ENCODE peak calls at places on chromosomes 13 and 19, in four cellular contexts. O is stimulated activated CD4-positive, alpha-beta T cell treated with anti-CD3 and anti-CD28 coated beads, Interleukin-4, amount 100 ng/mL, for 4 hours; I is AG09319; H is omental fat pad. C is an unnamed sample.

GRCh38 chr13:104984296-104984818 is 1551.1 kb downstream of the EFNB2 start:
- DNase-seq in O (peak; percentile 7), I (no peak), H (no peak), C (peak; percentile 84)

GRCh38 chr19:15432629-15433518 is 14.1 kb upstream of the AKAP8L start:
- DNase-seq in O (peak; percentile 94), I (peak; percentile 77), H (peak; percentile 53), C (peak; percentile 80)

GRCh38 chr19:1252818-1253513 is 4.6 kb downstream of the MIDN start:
- DNase-seq in H (no peak), O (peak; percentile 66), I (peak; percentile 96), C (peak; percentile 93)

GRCh38 chr19:18429717-18430416 is 8.1 kb downstream of the ISYNA1 start:
- DNase-seq in O (no peak), I (no peak), H (no peak), C (no peak)

GRCh38 chr13:20295956-20296355 is 63.8 kb upstream of the GJB6 start:
- DNase-seq in H (no peak), I (no peak), O (no peak), C (no peak)

GRCh38 chr19:34416021-34416545 is 11.9 kb downstream of the PDCD2L start:
- DNase-seq in H (no peak), I (no peak), O (no peak), C (no peak)

GRCh38 chr19:7540761-7541480 is 5.4 kb downstream of the PNPLA6 start:
- DNase-seq in I (no peak), O (peak; percentile 26), H (no peak), C (no peak)

GRCh38 chr13:35716186-35716585 is 239.7 kb upstream of the MAB21L1 start:
- DNase-seq in I (no peak), H (no peak), O (no peak), C (no peak)

GRCh38 chr13:30376426-30377311 is 45.6 kb upstream of the UBE2L5 start:
- DNase-seq in H (no peak), O (peak; percentile 33), I (no peak), C (peak; percentile 81)

C was measured in lower leg skin.